ENCODE peak calls at places on chromosomes 12 and 14, in four cellular contexts. S, Z, M and E are unnamed samples.
A peak's percentile ranks its signal among the peaks of the same experiment; 100 is the strongest.

GRCh38 chr14:34665785-34666425 is 36.0 kb upstream of the SNX6 start:
- DNase-seq in S (no peak), Z (peak; percentile 69), M (peak; percentile 13), E (no peak)

GRCh38 chr12:23204933-23205778 is 580.2 kb downstream of the ETNK1 start:
- DNase-seq in S (peak; percentile 72), Z (peak; percentile 58), M (peak; percentile 12), E (peak; percentile 58)

GRCh38 chr14:101032433-101032832 is 128.9 kb upstream of the RTL1 start:
- DNase-seq in S (no peak), Z (no peak), M (no peak), E (no peak)

GRCh38 chr12:108129017-108129812 is at the start of gene WSCD2:
- DNase-seq in S (peak; percentile 91), Z (no peak), M (peak; percentile 16), E (peak; percentile 70)

GRCh38 chr12:83826112-83826511 is 1086.5 kb downstream of the SLC6A15 start:
- DNase-seq in S (peak; percentile 21), Z (peak; percentile 52), M (peak; percentile 32), E (no peak)

GRCh38 chr14:80310950-80311349 is 99.6 kb upstream of the DIO2 start:
- DNase-seq in S (no peak), Z (peak; percentile 3), M (no peak), E (no peak)

GRCh38 chr12:120495723-120496352 is at the start of gene DYNLL1:
- DNase-seq in S (peak; percentile 99), Z (peak; percentile 97), M (peak; percentile 97), E (peak; percentile 92)

GRCh38 chr12:128818065-128819022 is 5.4 kb downstream of the SLC15A4 start:
- DNase-seq in S (no peak), Z (no peak), M (no peak), E (no peak)

GRCh38 chr12:65658360-65658759 is 165.9 kb upstream of the HMGA2 start:
- DNase-seq in S (no peak), Z (no peak), M (no peak), E (no peak)

GRCh38 chr14:33714527-33715222 is 236.2 kb downstream of the EGLN3 start:
- DNase-seq in S (no peak), Z (no peak), M (no peak), E (no peak)

GRCh38 chr14:101596742-101597141 is 35.4 kb downstream of the DIO3 start:
- DNase-seq in S (no peak), Z (no peak), M (no peak), E (no peak)

GRCh38 chr12:27779416-27779815 is 617 bp upstream of the KLHL42 start:
- DNase-seq in S (no peak), Z (no peak), M (peak; percentile 27), E (peak; percentile 33)

GRCh38 chr12:54958048-54958658 is 26.4 kb downstream of the TESPA1 start:
- DNase-seq in S (peak; percentile 86), Z (peak; percentile 71), M (peak; percentile 40), E (peak; percentile 30)

GRCh38 chr14:47102472-47102871 is 450.9 kb upstream of the RPL10L start:
- DNase-seq in S (no peak), Z (no peak), M (no peak), E (no peak)

GRCh38 chr14:54691525-54692260 is 124.8 kb downstream of the SAMD4A start:
- DNase-seq in S (peak; percentile 18), Z (peak; percentile 79), M (peak; percentile 77), E (peak; percentile 5)

GRCh38 chr14:99273025-99273723 is 1.2 kb upstream of the BCL11B start:
- DNase-seq in S (peak; percentile 31), Z (peak; percentile 51), M (no peak), E (peak; percentile 44)

GRCh38 chr12:116194935-116195431 is 82.5 kb downstream of the MED13L start:
- DNase-seq in S (no peak), Z (no peak), M (no peak), E (no peak)

GRCh38 chr12:17062296-17063061 is 456.5 kb upstream of the LMO3 start:
- DNase-seq in S (peak; percentile 74), Z (peak; percentile 35), M (no peak), E (no peak)

GRCh38 chr12:47102406-47102805 is 22.6 kb upstream of the AMIGO2 start:
- DNase-seq in S (no peak), Z (no peak), M (no peak), E (no peak)

GRCh38 chr12:2284857-2285256 is 232.1 kb downstream of the CACNA1C start:
- DNase-seq in S (peak; percentile 77), Z (peak; percentile 78), M (peak; percentile 39), E (peak; percentile 78)

GRCh38 chr14:92690171-92691011 is 58.0 kb downstream of the LGMN start:
- DNase-seq in S (peak; percentile 8), Z (peak; percentile 74), M (peak; percentile 78), E (no peak)

GRCh38 chr14:76584271-76584702 is 177.0 kb upstream of the VASH1 start:
- DNase-seq in S (no peak), Z (peak; percentile 22), M (peak; percentile 78), E (no peak)

GRCh38 chr12:124588689-124589318 is 21.4 kb upstream of the NCOR2 start:
- DNase-seq in S (no peak), Z (peak; percentile 69), M (no peak), E (no peak)

GRCh38 chr14:99668998-99669314 is 15.1 kb upstream of the CYP46A1 start:
- DNase-seq in S (no peak), Z (no peak), M (no peak), E (no peak)

GRCh38 chr12:6627598-6627997 is 8.2 kb downstream of the LPAR5 start:
- DNase-seq in S (no peak), Z (no peak), M (no peak), E (no peak)

GRCh38 chr14:92967346-92967926 is 44.5 kb downstream of the CHGA start:
- DNase-seq in S (no peak), Z (no peak), M (no peak), E (no peak)

GRCh38 chr12:46402861-46403731 is 30.5 kb upstream of the SLC38A2 start:
- DNase-seq in S (no peak), Z (no peak), M (no peak), E (peak; percentile 11)

GRCh38 chr12:87756111-87756510 is 273.1 kb downstream of the C12orf50 start:
- DNase-seq in S (no peak), Z (peak; percentile 95), M (no peak), E (no peak)

GRCh38 chr12:14892726-14893442 is 7.2 kb upstream of the MGP start:
- DNase-seq in S (no peak), Z (peak; percentile 16), M (peak; percentile 33), E (no peak)

GRCh38 chr12:48995061-48995879 is 3.9 kb downstream of the DDN start:
- DNase-seq in S (peak; percentile 78), Z (peak; percentile 80), M (peak; percentile 85), E (peak; percentile 60)

GRCh38 chr12:109596418-109597244 is 23.0 kb downstream of the MVK start:
- DNase-seq in S (no peak), Z (no peak), M (no peak), E (no peak)

GRCh38 chr14:56760164-56760914 is 49.9 kb downstream of the OTX2 start:
- DNase-seq in S (peak; percentile 46), Z (no peak), M (no peak), E (no peak)

GRCh38 chr12:11875414-11875935 is 195.3 kb upstream of the BCL2L14 start:
- DNase-seq in S (no peak), Z (peak; percentile 78), M (no peak), E (no peak)

GRCh38 chr12:108091351-108091750 is 37.7 kb upstream of the WSCD2 start:
- DNase-seq in S (no peak), Z (no peak), M (no peak), E (no peak)

GRCh38 chr14:98177551-98177950 is 1094.4 kb downstream of the BCL11B start:
- DNase-seq in S (no peak), Z (no peak), M (no peak), E (no peak)

GRCh38 chr14:57066887-57067513 is 201.7 kb downstream of the EXOC5 start:
- DNase-seq in S (no peak), Z (peak; percentile 8), M (peak; percentile 64), E (peak; percentile 43)

GRCh38 chr12:11822071-11822818 is 172.8 kb downstream of the ETV6 start:
- DNase-seq in S (no peak), Z (peak; percentile 56), M (peak; percentile 40), E (peak; percentile 46)